ENCODE peak calls at places on chromosomes 2 and 18, in seven cellular contexts. One of them, this sample, is unnamed.

GRCh38 chr2:236776695-236777251 is 207.1 kb downstream of the ACKR3 start:
- DNase-seq in AG04450: no peak
- DNase-seq in cardiac fibroblast: peak; percentile 85
- DNase-seq in Peyer's patch: no peak
- DNase-seq in mammary epithelial cell: peak; percentile 31
- DNase-seq in Jurkat, Clone E6-1: no peak
- DNase-seq in PC-3: peak; percentile 96
- DNase-seq in this sample: no peak

GRCh38 chr2:177530513-177531039 is 138.0 kb downstream of the AGPS start:
- DNase-seq in cardiac fibroblast: no peak
- DNase-seq in AG04450: no peak
- DNase-seq in PC-3: no peak
- DNase-seq in Jurkat, Clone E6-1: no peak
- DNase-seq in mammary epithelial cell: no peak
- DNase-seq in Peyer's patch: no peak
- DNase-seq in this sample: no peak

GRCh38 chr2:42928161-42928691 is 135.8 kb upstream of the HAAO start:
- DNase-seq in PC-3: no peak
- DNase-seq in Peyer's patch: no peak
- DNase-seq in mammary epithelial cell: no peak
- DNase-seq in Jurkat, Clone E6-1: no peak
- DNase-seq in AG04450: no peak
- DNase-seq in cardiac fibroblast: no peak
- DNase-seq in this sample: no peak

GRCh38 chr2:164655336-164655735 is 34.1 kb upstream of the GRB14 start:
- DNase-seq in mammary epithelial cell: peak; percentile 94
- DNase-seq in cardiac fibroblast: no peak
- DNase-seq in PC-3: peak; percentile 48
- DNase-seq in Jurkat, Clone E6-1: no peak
- DNase-seq in Peyer's patch: no peak
- DNase-seq in AG04450: no peak
- DNase-seq in this sample: no peak

GRCh38 chr2:19607400-19607799 is 249.0 kb upstream of the OSR1 start:
- DNase-seq in PC-3: peak; percentile 28
- DNase-seq in cardiac fibroblast: peak; percentile 5
- DNase-seq in Peyer's patch: no peak
- DNase-seq in AG04450: peak; percentile 21
- DNase-seq in mammary epithelial cell: no peak
- DNase-seq in Jurkat, Clone E6-1: no peak
- DNase-seq in this sample: no peak

GRCh38 chr2:100291152-100291970 is 30.9 kb downstream of the LONRF2 start:
- DNase-seq in mammary epithelial cell: peak; percentile 92
- DNase-seq in Peyer's patch: no peak
- DNase-seq in PC-3: peak; percentile 92
- DNase-seq in AG04450: peak; percentile 92
- DNase-seq in Jurkat, Clone E6-1: peak; percentile 88
- DNase-seq in cardiac fibroblast: peak; percentile 97
- DNase-seq in this sample: no peak

GRCh38 chr2:69683170-69683971 is 39.8 kb upstream of the AAK1 start:
- DNase-seq in Jurkat, Clone E6-1: no peak
- DNase-seq in mammary epithelial cell: peak; percentile 52
- DNase-seq in cardiac fibroblast: peak; percentile 94
- DNase-seq in AG04450: peak; percentile 61
- DNase-seq in Peyer's patch: no peak
- DNase-seq in PC-3: peak; percentile 83
- DNase-seq in this sample: no peak

GRCh38 chr2:143251680-143252079 is 122.5 kb downstream of the ARHGAP15 start:
- DNase-seq in PC-3: no peak
- DNase-seq in AG04450: no peak
- DNase-seq in cardiac fibroblast: no peak
- DNase-seq in mammary epithelial cell: no peak
- DNase-seq in Jurkat, Clone E6-1: no peak
- DNase-seq in Peyer's patch: no peak
- DNase-seq in this sample: no peak

GRCh38 chr2:96245609-96246390 is 20.0 kb downstream of the TMEM127 start:
- DNase-seq in Peyer's patch: peak; percentile 58
- DNase-seq in PC-3: no peak
- DNase-seq in AG04450: no peak
- DNase-seq in cardiac fibroblast: peak; percentile 69
- DNase-seq in mammary epithelial cell: no peak
- DNase-seq in Jurkat, Clone E6-1: no peak
- DNase-seq in this sample: no peak

GRCh38 chr2:136125226-136125625 is 7.3 kb upstream of the CXCR4 start:
- DNase-seq in AG04450: no peak
- DNase-seq in mammary epithelial cell: no peak
- DNase-seq in PC-3: no peak
- DNase-seq in Peyer's patch: peak; percentile 62
- DNase-seq in Jurkat, Clone E6-1: no peak
- DNase-seq in cardiac fibroblast: no peak
- DNase-seq in this sample: no peak

GRCh38 chr2:20135631-20136050 is 84.2 kb upstream of the LAPTM4A start:
- DNase-seq in mammary epithelial cell: no peak
- DNase-seq in AG04450: no peak
- DNase-seq in Jurkat, Clone E6-1: peak; percentile 11
- DNase-seq in cardiac fibroblast: peak; percentile 77
- DNase-seq in PC-3: peak; percentile 62
- DNase-seq in Peyer's patch: peak; percentile 83
- DNase-seq in this sample: peak; percentile 63

GRCh38 chr2:233410191-233410760 is 56.0 kb downstream of the DGKD start:
- DNase-seq in AG04450: no peak
- DNase-seq in Jurkat, Clone E6-1: no peak
- DNase-seq in Peyer's patch: peak; percentile 54
- DNase-seq in PC-3: no peak
- DNase-seq in cardiac fibroblast: no peak
- DNase-seq in mammary epithelial cell: no peak
- DNase-seq in this sample: no peak

GRCh38 chr2:186946896-186947467 is 98.0 kb upstream of the ZSWIM2 start:
- DNase-seq in PC-3: no peak
- DNase-seq in AG04450: no peak
- DNase-seq in cardiac fibroblast: no peak
- DNase-seq in Jurkat, Clone E6-1: no peak
- DNase-seq in mammary epithelial cell: no peak
- DNase-seq in Peyer's patch: no peak
- DNase-seq in this sample: peak; percentile 34

GRCh38 chr2:433216-433615 is 145.3 kb upstream of the ALKAL2 start:
- DNase-seq in cardiac fibroblast: no peak
- DNase-seq in PC-3: no peak
- DNase-seq in mammary epithelial cell: no peak
- DNase-seq in AG04450: no peak
- DNase-seq in Jurkat, Clone E6-1: no peak
- DNase-seq in Peyer's patch: no peak
- DNase-seq in this sample: no peak

GRCh38 chr2:226730487-226730886 is 69.1 kb downstream of the IRS1 start:
- DNase-seq in PC-3: peak; percentile 11
- DNase-seq in Jurkat, Clone E6-1: no peak
- DNase-seq in cardiac fibroblast: peak; percentile 50
- DNase-seq in mammary epithelial cell: no peak
- DNase-seq in Peyer's patch: no peak
- DNase-seq in AG04450: no peak
- DNase-seq in this sample: no peak

GRCh38 chr2:58447586-58447985 is 206.5 kb upstream of the FANCL start:
- DNase-seq in cardiac fibroblast: no peak
- DNase-seq in Peyer's patch: no peak
- DNase-seq in AG04450: no peak
- DNase-seq in Jurkat, Clone E6-1: no peak
- DNase-seq in mammary epithelial cell: peak; percentile 32
- DNase-seq in PC-3: peak; percentile 77
- DNase-seq in this sample: no peak

GRCh38 chr2:197248623-197249022 is 62.0 kb downstream of the ANKRD44 start:
- DNase-seq in mammary epithelial cell: no peak
- DNase-seq in Peyer's patch: peak; percentile 63
- DNase-seq in Jurkat, Clone E6-1: peak; percentile 37
- DNase-seq in PC-3: no peak
- DNase-seq in AG04450: no peak
- DNase-seq in cardiac fibroblast: peak; percentile 26
- DNase-seq in this sample: no peak

GRCh38 chr2:19982268-19982667 is 7.6 kb downstream of the WDR35 start:
- DNase-seq in AG04450: no peak
- DNase-seq in Jurkat, Clone E6-1: no peak
- DNase-seq in Peyer's patch: no peak
- DNase-seq in mammary epithelial cell: no peak
- DNase-seq in PC-3: no peak
- DNase-seq in cardiac fibroblast: peak; percentile 8
- DNase-seq in this sample: no peak

GRCh38 chr2:211349031-211349430 is 792.6 kb downstream of the CPS1 start:
- DNase-seq in AG04450: no peak
- DNase-seq in Peyer's patch: no peak
- DNase-seq in Jurkat, Clone E6-1: no peak
- DNase-seq in mammary epithelial cell: no peak
- DNase-seq in PC-3: no peak
- DNase-seq in cardiac fibroblast: no peak
- DNase-seq in this sample: no peak

GRCh38 chr2:55108456-55108855 is 58.2 kb upstream of the RTN4 start:
- DNase-seq in cardiac fibroblast: no peak
- DNase-seq in mammary epithelial cell: no peak
- DNase-seq in AG04450: no peak
- DNase-seq in Jurkat, Clone E6-1: no peak
- DNase-seq in Peyer's patch: no peak
- DNase-seq in PC-3: no peak
- DNase-seq in this sample: no peak

GRCh38 chr2:30862054-30862651 is 54.9 kb upstream of the CAPN13 start:
- DNase-seq in PC-3: peak; percentile 84
- DNase-seq in Peyer's patch: peak; percentile 82
- DNase-seq in cardiac fibroblast: peak; percentile 70
- DNase-seq in mammary epithelial cell: peak; percentile 61
- DNase-seq in Jurkat, Clone E6-1: peak; percentile 46
- DNase-seq in AG04450: peak; percentile 24
- DNase-seq in this sample: peak; percentile 41

GRCh38 chr2:173148520-173148919 is 72.9 kb downstream of the MAP3K20 start:
- DNase-seq in Peyer's patch: no peak
- DNase-seq in mammary epithelial cell: peak; percentile 42
- DNase-seq in AG04450: no peak
- DNase-seq in PC-3: peak; percentile 68
- DNase-seq in cardiac fibroblast: peak; percentile 57
- DNase-seq in Jurkat, Clone E6-1: no peak
- DNase-seq in this sample: no peak

GRCh38 chr2:172540421-172540820 is 15.5 kb upstream of the PDK1 start:
- DNase-seq in mammary epithelial cell: no peak
- DNase-seq in Jurkat, Clone E6-1: no peak
- DNase-seq in AG04450: no peak
- DNase-seq in Peyer's patch: no peak
- DNase-seq in cardiac fibroblast: no peak
- DNase-seq in PC-3: no peak
- DNase-seq in this sample: no peak

GRCh38 chr2:144509001-144509545 is 10.8 kb downstream of the ZEB2 start:
- DNase-seq in cardiac fibroblast: peak; percentile 30
- DNase-seq in AG04450: no peak
- DNase-seq in PC-3: no peak
- DNase-seq in Jurkat, Clone E6-1: no peak
- DNase-seq in Peyer's patch: no peak
- DNase-seq in mammary epithelial cell: no peak
- DNase-seq in this sample: no peak

GRCh38 chr2:217316743-217317142 is 456.9 kb upstream of the TNP1 start:
- DNase-seq in cardiac fibroblast: peak; percentile 51
- DNase-seq in PC-3: peak; percentile 34
- DNase-seq in Jurkat, Clone E6-1: peak; percentile 73
- DNase-seq in Peyer's patch: no peak
- DNase-seq in AG04450: no peak
- DNase-seq in mammary epithelial cell: no peak
- DNase-seq in this sample: no peak

GRCh38 chr2:138276367-138276766 is 225.2 kb upstream of the SPOPL start:
- DNase-seq in AG04450: no peak
- DNase-seq in Peyer's patch: no peak
- DNase-seq in mammary epithelial cell: no peak
- DNase-seq in Jurkat, Clone E6-1: no peak
- DNase-seq in cardiac fibroblast: no peak
- DNase-seq in PC-3: peak; percentile 10
- DNase-seq in this sample: no peak
- H3K4me3 ChIP-seq in AG04450: no peak overlapping the region
- H3K4me3 ChIP-seq in Peyer's patch: no peak overlapping the region
- H3K4me3 ChIP-seq in mammary epithelial cell: no peak overlapping the region
- H3K4me3 ChIP-seq in Jurkat, Clone E6-1: no peak overlapping the region
- H3K4me3 ChIP-seq in cardiac fibroblast: no peak overlapping the region
- H3K4me3 ChIP-seq in PC-3: peak overlapping the region; percentile 18
- H3K4me3 ChIP-seq in this sample: peak overlapping the region; percentile 13

GRCh38 chr18:11981633-11982366 is 493 bp downstream of the IMPA2 start:
- DNase-seq in PC-3: peak; percentile 46
- DNase-seq in mammary epithelial cell: peak; percentile 20
- DNase-seq in cardiac fibroblast: peak; percentile 36
- DNase-seq in Jurkat, Clone E6-1: no peak
- DNase-seq in Peyer's patch: peak; percentile 71
- DNase-seq in AG04450: no peak
- DNase-seq in this sample: peak; percentile 62

GRCh38 chr18:11980148-11980554 is 1.2 kb upstream of the IMPA2 start:
- DNase-seq in cardiac fibroblast: no peak
- DNase-seq in AG04450: no peak
- DNase-seq in Jurkat, Clone E6-1: no peak
- DNase-seq in mammary epithelial cell: no peak
- DNase-seq in Peyer's patch: no peak
- DNase-seq in PC-3: no peak
- DNase-seq in this sample: no peak

GRCh38 chr18:11982981-11983380 is 1.7 kb downstream of the IMPA2 start:
- DNase-seq in Jurkat, Clone E6-1: no peak
- DNase-seq in AG04450: no peak
- DNase-seq in Peyer's patch: peak; percentile 36
- DNase-seq in PC-3: no peak
- DNase-seq in mammary epithelial cell: no peak
- DNase-seq in cardiac fibroblast: no peak
- DNase-seq in this sample: no peak

GRCh38 chr18:11980555-11981382 is 538 bp upstream of the IMPA2 start:
- DNase-seq in mammary epithelial cell: peak; percentile 99
- DNase-seq in PC-3: peak; percentile 99
- DNase-seq in Peyer's patch: peak; percentile 99
- DNase-seq in AG04450: peak; percentile 95
- DNase-seq in cardiac fibroblast: peak; percentile 100
- DNase-seq in Jurkat, Clone E6-1: peak; percentile 93
- DNase-seq in this sample: peak; percentile 99

DNA sequence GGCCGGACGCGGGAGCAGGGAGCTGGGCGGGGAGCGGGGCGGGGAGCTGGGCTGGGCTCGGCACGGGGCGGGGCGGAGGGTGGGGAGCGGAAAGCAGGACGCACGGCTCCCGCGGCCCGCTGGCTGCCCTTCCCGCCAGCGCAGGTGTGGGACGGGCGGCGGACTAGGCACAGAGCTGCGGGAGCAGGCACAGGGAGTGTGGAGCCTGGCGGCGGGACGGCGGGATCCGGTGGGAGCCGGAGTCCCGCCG is at the start of gene IMPA2:
- DNase-seq in PC-3: no peak
- DNase-seq in Jurkat, Clone E6-1: no peak
- DNase-seq in Peyer's patch: no peak
- DNase-seq in cardiac fibroblast: no peak
- DNase-seq in mammary epithelial cell: no peak
- DNase-seq in AG04450: no peak
- DNase-seq in this sample: no peak
- H3K4me3 ChIP-seq in PC-3: peak within 1 kb of the TSS; percentile 73
- H3K4me3 ChIP-seq in Jurkat, Clone E6-1: peak within 1 kb of the TSS; percentile 60
- H3K4me3 ChIP-seq in Peyer's patch: peak within 1 kb of the TSS; percentile 64
- H3K4me3 ChIP-seq in cardiac fibroblast: peak within 1 kb of the TSS; percentile 62
- H3K4me3 ChIP-seq in mammary epithelial cell: peak within 1 kb of the TSS; percentile 74
- H3K4me3 ChIP-seq in AG04450: peak within 1 kb of the TSS; percentile 68
- H3K4me3 ChIP-seq in this sample: peak within 1 kb of the TSS; percentile 71

GRCh38 chr2:3578987-3579386 is 3.9 kb downstream of the RPS7 start:
- DNase-seq in Jurkat, Clone E6-1: no peak
- DNase-seq in mammary epithelial cell: no peak
- DNase-seq in Peyer's patch: no peak
- DNase-seq in PC-3: no peak
- DNase-seq in cardiac fibroblast: no peak
- DNase-seq in AG04450: no peak
- DNase-seq in this sample: no peak
- H3K4me3 ChIP-seq in Jurkat, Clone E6-1: no peak overlapping the region
- H3K4me3 ChIP-seq in mammary epithelial cell: no peak overlapping the region
- H3K4me3 ChIP-seq in Peyer's patch: no peak overlapping the region
- H3K4me3 ChIP-seq in PC-3: peak overlapping the region; percentile 100
- H3K4me3 ChIP-seq in cardiac fibroblast: peak overlapping the region; percentile 13
- H3K4me3 ChIP-seq in AG04450: peak overlapping the region; percentile 36
- H3K4me3 ChIP-seq in this sample: no peak overlapping the region

GRCh38 chr2:32652555-32653209 is 24.8 kb downstream of the TTC27 start:
- DNase-seq in PC-3: no peak
- DNase-seq in cardiac fibroblast: no peak
- DNase-seq in Jurkat, Clone E6-1: no peak
- DNase-seq in AG04450: no peak
- DNase-seq in Peyer's patch: no peak
- DNase-seq in mammary epithelial cell: no peak
- DNase-seq in this sample: no peak
- H3K4me3 ChIP-seq in PC-3: no peak overlapping the region
- H3K4me3 ChIP-seq in cardiac fibroblast: no peak overlapping the region
- H3K4me3 ChIP-seq in Jurkat, Clone E6-1: no peak overlapping the region
- H3K4me3 ChIP-seq in AG04450: no peak overlapping the region
- H3K4me3 ChIP-seq in Peyer's patch: no peak overlapping the region
- H3K4me3 ChIP-seq in mammary epithelial cell: no peak overlapping the region
- H3K4me3 ChIP-seq in this sample: no peak overlapping the region